ENCODE peak calls at places on chromosomes 13 and 19, in four cellular contexts. D is iPS-NIHi11, Q is NCI-H1694 treated with DMSO at 0.1 percent for 48 hours, L is body of pancreas. U is an unnamed sample.

GRCh38 chr19:41939861-41940442 is 11.7 kb upstream of the ERFL start:
- DNase-seq in L (no peak), Q (no peak), D (peak; percentile 73), U (peak; percentile 68)

GRCh38 chr19:2394669-2395292 is 32.6 kb downstream of the TIMM13 start:
- DNase-seq in Q (no peak), D (no peak), L (no peak), U (peak; percentile 78)

GRCh38 chr19:3225677-3226093 is 1.2 kb downstream of the CELF5 start:
- DNase-seq in Q (no peak), D (peak; percentile 40), L (no peak), U (no peak)

GRCh38 chr19:36916991-36917390 is 859 bp downstream of the ZNF568 start:
- DNase-seq in D (no peak), Q (no peak), L (no peak), U (no peak)

GRCh38 chr13:47594833-47595232 is 406.2 kb downstream of the SUCLA2 start:
- DNase-seq in Q (no peak), L (no peak), D (peak; percentile 9), U (no peak)

GRCh38 chr19:10747674-10748073 is 29.8 kb downstream of the DNM2 start:
- DNase-seq in D (no peak), Q (no peak), L (no peak), U (peak; percentile 50)

GRCh38 chr13:111936267-111936925 is 130.6 kb upstream of the SOX1 start:
- DNase-seq in Q (no peak), L (no peak), D (no peak), U (no peak)

GRCh38 chr19:55738302-55738701 is at the start of gene NLRP9:
- DNase-seq in Q (no peak), L (no peak), D (no peak), U (no peak)

GRCh38 chr19:34597596-34597995 is 79.4 kb downstream of the SCGB2B2 start:
- DNase-seq in D (no peak), Q (no peak), L (no peak), U (no peak)

GRCh38 chr13:109744512-109745051 is 41.8 kb downstream of the IRS2 start:
- DNase-seq in D (no peak), L (peak; percentile 20), Q (no peak), U (peak; percentile 78)

GRCh38 chr13:33730147-33730546 is 87.8 kb upstream of the RFC3 start:
- DNase-seq in L (no peak), D (no peak), Q (no peak), U (no peak)

GRCh38 chr13:99948907-99949656 is 22.5 kb downstream of the ZIC5 start:
- DNase-seq in L (no peak), D (no peak), Q (no peak), U (no peak)

GRCh38 chr13:112722433-112723250 is 32.8 kb downstream of the ATP11A start:
- DNase-seq in L (peak; percentile 75), D (peak; percentile 47), Q (no peak), U (no peak)

GRCh38 chr13:19984430-19985218 is 26.1 kb downstream of the ZMYM2 start:
- DNase-seq in Q (no peak), D (peak; percentile 36), L (no peak), U (no peak)

GRCh38 chr19:32104465-32105235 is 240.8 kb upstream of the ZNF507 start:
- DNase-seq in L (no peak), D (no peak), Q (no peak), U (no peak)

GRCh38 chr19:16376241-16376640 is 51.6 kb downstream of the KLF2 start:
- DNase-seq in Q (no peak), L (no peak), D (no peak), U (no peak)

GRCh38 chr13:45004096-45004495 is 14.8 kb downstream of the GPALPP1 start:
- DNase-seq in L (no peak), Q (no peak), D (no peak), U (no peak)

GRCh38 chr13:106140476-106140875 is 395.0 kb downstream of the EFNB2 start:
- DNase-seq in D (no peak), L (no peak), Q (no peak), U (no peak)

GRCh38 chr19:35986664-35987570 is 8.1 kb upstream of the SDHAF1 start:
- DNase-seq in L (no peak), Q (peak; percentile 67), D (peak; percentile 70), U (peak; percentile 50)

GRCh38 chr19:58097783-58098681 is at the start of gene ZSCAN18:
- DNase-seq in L (peak; percentile 98), D (peak; percentile 100), Q (peak; percentile 20), U (peak; percentile 94)

U was measured in left colon.